ENCODE peak calls at places on chromosomes 13 and 19, in five cellular contexts. I is activated naive CD4-positive, alpha-beta T cell treated with Interleukin-2 at 50 U/mL for 16 hours; D is NCI-H1105; H is uterus; E is T-helper 17 cell. Z is an unnamed sample.

GRCh38 chr19:20969498-20969897 is 46.4 kb downstream of the ZNF85 start:
- DNase-seq in D (no peak), H (no peak), E (no peak), I (no peak), Z (no peak)

GRCh38 chr13:107585466-107585865 is 629.9 kb downstream of the LIG4 start:
- DNase-seq in E (no peak), I (no peak), D (peak), H (no peak), Z (no peak)

GRCh38 chr13:91493442-91493841 is 95.0 kb downstream of the GPC5 start:
- DNase-seq in H (no peak), D (no peak), I (no peak), E (no peak), Z (no peak)

GRCh38 chr13:29737061-29737460 is 113.4 kb downstream of the UBL3 start:
- DNase-seq in I (no peak), H (no peak), E (no peak), D (no peak), Z (no peak)

GRCh38 chr19:49362048-49362925 is at the start of gene TEAD2:
- DNase-seq in H (peak), I (peak), D (no peak), E (no peak), Z (no peak)

GRCh38 chr19:8308891-8309291 is 733 bp upstream of the CD320 start:
- DNase-seq in E (no peak), D (no peak), H (peak), I (no peak), Z (no peak)

GRCh38 chr19:45428385-45429231 is 4.9 kb upstream of the ERCC1 start:
- DNase-seq in E (no peak), H (peak), I (peak), D (no peak), Z (no peak)

GRCh38 chr13:109357751-109358150 is 428.6 kb downstream of the IRS2 start:
- DNase-seq in H (no peak), I (no peak), D (no peak), E (no peak), Z (no peak)

GRCh38 chr13:74529968-74530367 is 395.8 kb upstream of the KLF12 start:
- DNase-seq in D (no peak), I (no peak), E (no peak), H (no peak), Z (no peak)

GRCh38 chr19:58543826-58544590 is at the start of gene TRIM28:
- DNase-seq in D (no peak), H (peak), E (peak), I (peak), Z (peak)

GRCh38 chr13:95698047-95698749 is 21.3 kb downstream of the DNAJC3 start:
- DNase-seq in I (no peak), H (no peak), E (no peak), D (no peak), Z (no peak)

GRCh38 chr13:51134763-51135365 is 23.8 kb upstream of the C13orf42 start:
- DNase-seq in H (no peak), E (no peak), I (no peak), D (no peak), Z (no peak)

GRCh38 chr13:42334329-42334706 is 62.4 kb downstream of the AKAP11 start:
- DNase-seq in I (no peak), D (peak), E (no peak), H (no peak), Z (no peak)

GRCh38 chr13:46377554-46377953 is 9.5 kb downstream of the RUBCNL start:
- DNase-seq in H (no peak), E (no peak), I (no peak), D (no peak), Z (no peak)

GRCh38 chr13:76754414-76754813 is 131.8 kb downstream of the KCTD12 start:
- DNase-seq in I (no peak), H (peak), E (no peak), D (no peak), Z (no peak)

GRCh38 chr19:17952041-17952976 is 14.6 kb upstream of the KCNN1 start:
- DNase-seq in I (no peak), D (no peak), H (no peak), E (no peak), Z (no peak)

GRCh38 chr19:42576241-42576640 is 18.5 kb downstream of the CEACAM8 start:
- DNase-seq in E (no peak), I (no peak), D (no peak), H (no peak), Z (no peak)

Z was measured in activated T-helper 9 cell treated with anti-CD3 and anti-CD28 coated beads, Interleukin-2, amount 50 U/mL, for 16 hours.